ENCODE peak calls at places on chromosome 9, in seven cellular contexts. F, E, Q, H, P, W and R are unnamed samples.

GRCh38 chr9:12759767-12760166 is 15.1 kb upstream of the LURAP1L start:
- DNase-seq in W (no peak), F (no peak), P (peak; percentile 35), H (no peak), Q (no peak), E (no peak), R (no peak)

GRCh38 chr9:83544002-83544698 is 5.9 kb upstream of the FRMD3 start:
- DNase-seq in W (peak; percentile 56), P (peak; percentile 87), F (peak; percentile 61), E (no peak), Q (peak; percentile 37), H (no peak), R (no peak)

GRCh38 chr9:81683214-81683613 is 6.1 kb downstream of the TLE1 start:
- DNase-seq in H (no peak), W (no peak), F (no peak), Q (no peak), E (no peak), P (no peak), R (no peak)

GRCh38 chr9:126613656-126614055 is at the start of gene LMX1B:
- DNase-seq in W (peak; percentile 75), H (no peak), P (peak; percentile 63), F (no peak), E (peak; percentile 66), Q (no peak), R (no peak)

GRCh38 chr9:94783121-94783664 is 56.7 kb downstream of the AOPEP start:
- DNase-seq in E (peak; percentile 91), H (no peak), Q (peak; percentile 98), P (peak; percentile 90), F (peak; percentile 83), W (peak; percentile 68), R (peak; percentile 23)

GRCh38 chr9:131238402-131239021 is 37.8 kb downstream of the FAM78A start:
- DNase-seq in F (no peak), P (peak; percentile 54), W (no peak), E (no peak), Q (no peak), H (no peak), R (no peak)

GRCh38 chr9:16103613-16104012 is 550.8 kb downstream of the CCDC171 start:
- DNase-seq in Q (no peak), W (no peak), P (peak; percentile 63), E (no peak), H (no peak), F (no peak), R (no peak)

GRCh38 chr9:93390953-93391515 is 60.5 kb upstream of the FAM120A start:
- DNase-seq in F (no peak), Q (no peak), P (no peak), H (no peak), W (no peak), E (no peak), R (no peak)

GRCh38 chr9:113577525-113578261 is 114.2 kb downstream of the RGS3 start:
- DNase-seq in E (no peak), Q (peak; percentile 44), F (no peak), W (peak; percentile 53), P (no peak), H (no peak), R (no peak)

GRCh38 chr9:2874001-2874750 is 30.3 kb upstream of the PUM3 start:
- DNase-seq in Q (no peak), F (no peak), E (no peak), H (no peak), W (no peak), P (peak; percentile 78), R (no peak)

GRCh38 chr9:132946624-132947295 is 2.3 kb upstream of the TSC1 start:
- DNase-seq in Q (peak; percentile 36), H (no peak), F (no peak), P (peak; percentile 65), W (no peak), E (no peak), R (no peak)

GRCh38 chr9:17216011-17216410 is 81.2 kb downstream of the CNTLN start:
- DNase-seq in E (no peak), P (no peak), Q (no peak), H (no peak), W (no peak), F (no peak), R (no peak)

GRCh38 chr9:112503170-112503569 is 16.5 kb downstream of the KIAA1958 start:
- DNase-seq in W (no peak), Q (no peak), F (no peak), P (no peak), E (peak; percentile 69), H (no peak), R (no peak)

GRCh38 chr9:135506327-135507103 is 6.0 kb downstream of the MRPS2 start:
- DNase-seq in Q (no peak), P (peak; percentile 61), H (peak; percentile 7), F (no peak), W (peak; percentile 44), E (peak; percentile 58), R (no peak)

GRCh38 chr9:135096408-135096885 is 9.0 kb downstream of the OLFM1 start:
- DNase-seq in E (no peak), H (no peak), F (no peak), Q (no peak), W (peak; percentile 68), P (no peak), R (no peak)

GRCh38 chr9:116767219-116767618 is 80.1 kb downstream of the TRIM32 start:
- DNase-seq in F (no peak), E (no peak), P (no peak), Q (no peak), H (no peak), W (peak; percentile 16), R (no peak)

GRCh38 chr9:17065062-17065461 is 69.8 kb upstream of the CNTLN start:
- DNase-seq in F (no peak), P (peak; percentile 38), W (peak; percentile 78), E (no peak), H (no peak), Q (no peak), R (no peak)

GRCh38 chr9:2015581-2016410 is 649 bp downstream of the SMARCA2 start:
- DNase-seq in P (peak; percentile 47), F (peak; percentile 73), Q (peak; percentile 8), W (peak; percentile 71), H (no peak), E (peak; percentile 81), R (no peak)

GRCh38 chr9:121819511-121820231 is 168.2 kb downstream of the DAB2IP start:
- DNase-seq in P (peak; percentile 16), E (no peak), W (peak; percentile 89), Q (no peak), F (no peak), H (no peak), R (no peak)

GRCh38 chr9:124770359-124771020 is 621 bp downstream of the NR6A1 start:
- DNase-seq in P (no peak), E (no peak), H (no peak), F (no peak), Q (peak; percentile 28), W (peak; percentile 75), R (no peak)

GRCh38 chr9:115717298-115717697 is 436.3 kb upstream of the PAPPA start:
- DNase-seq in W (no peak), F (no peak), H (no peak), P (no peak), Q (no peak), E (no peak), R (no peak)

DNA sequence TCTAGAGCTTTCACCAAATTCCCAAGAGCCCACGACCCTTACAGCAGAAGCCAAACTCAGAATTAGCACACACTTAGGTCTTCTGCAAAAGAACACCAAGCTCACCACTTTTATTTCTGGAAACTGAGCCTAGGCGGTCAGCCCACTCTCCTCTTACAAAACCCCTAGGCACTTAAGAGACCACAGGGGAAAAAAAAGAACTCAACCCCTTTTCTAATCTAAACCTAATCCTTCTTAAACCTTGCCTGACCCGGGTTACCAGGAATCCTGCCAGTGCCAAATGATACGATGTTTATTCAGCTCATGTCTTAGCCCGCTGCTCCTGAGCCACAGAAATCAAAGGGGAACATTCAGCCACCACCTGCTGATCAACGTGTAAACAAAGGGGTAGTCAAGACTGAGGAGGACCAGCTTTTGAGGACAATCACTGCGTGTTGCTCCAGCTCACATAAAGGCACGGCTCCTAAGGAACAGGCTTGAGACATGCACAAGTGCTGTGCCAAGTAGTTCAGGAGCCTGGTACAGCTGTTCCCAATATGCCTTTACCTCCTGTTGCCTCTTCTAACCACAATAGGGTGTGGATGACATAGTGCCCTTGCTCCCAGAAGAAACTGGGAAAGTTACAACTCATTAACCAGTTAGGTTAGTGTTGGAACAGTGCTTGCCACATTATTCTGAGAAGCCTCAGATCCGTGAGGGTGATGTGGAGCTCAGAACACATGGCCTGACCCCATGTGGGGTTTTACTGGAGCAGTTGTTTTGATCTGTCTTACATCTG is 49.3 kb downstream of the ZFAND5 start:
- DNase-seq in P (peak; percentile 54), H (no peak), W (no peak), E (peak; percentile 67), Q (peak; percentile 68), F (no peak), R (no peak)
- H3K4me3 ChIP-seq in P (no peak overlapping the region), H (peak overlapping the region; percentile 24), W (no peak overlapping the region), E (peak overlapping the region; percentile 14), Q (peak overlapping the region; percentile 36), F (peak overlapping the region; percentile 25), R (no peak overlapping the region)

GRCh38 chr9:111038336-111039202 is at the start of gene LPAR1:
- DNase-seq in W (peak; percentile 84), H (no peak), E (peak; percentile 77), Q (peak; percentile 53), F (peak; percentile 74), P (peak; percentile 72), R (no peak)
- TF ChIP-seq CTCF in W (no peak), H (no peak), E (no peak), Q (no peak), F (no peak), P (no peak), R (no peak)

DNA sequence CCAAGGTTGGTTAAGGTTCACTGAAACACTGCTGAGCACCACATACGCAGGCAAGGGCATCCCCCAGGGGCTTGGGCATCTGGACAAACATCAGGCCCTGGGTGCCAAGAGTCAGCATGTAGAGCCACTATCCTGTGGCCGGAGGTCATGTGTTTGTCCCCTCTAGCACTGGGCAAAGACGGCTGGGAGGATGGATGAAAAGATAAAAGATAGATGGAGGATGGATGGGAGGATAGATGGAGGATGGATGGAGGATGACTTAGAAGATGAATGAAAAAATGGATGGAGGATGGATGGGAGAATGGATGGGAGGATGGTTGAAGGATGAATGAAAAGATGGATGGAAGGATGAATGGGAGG is 216.8 kb upstream of the IER5L start:
- DNase-seq in W (no peak), H (no peak), Q (no peak), E (peak; percentile 44), F (no peak), P (no peak), R (no peak)
- H3K4me1 ChIP-seq in W (peaks cover 30% of the 10 kb centered on the region), H (no peaks in the 10 kb centered on the region), Q (no peaks in the 10 kb centered on the region), E (no peaks in the 10 kb centered on the region), F (no peaks in the 10 kb centered on the region), P (no peaks in the 10 kb centered on the region), R (no peaks in the 10 kb centered on the region)

DNA sequence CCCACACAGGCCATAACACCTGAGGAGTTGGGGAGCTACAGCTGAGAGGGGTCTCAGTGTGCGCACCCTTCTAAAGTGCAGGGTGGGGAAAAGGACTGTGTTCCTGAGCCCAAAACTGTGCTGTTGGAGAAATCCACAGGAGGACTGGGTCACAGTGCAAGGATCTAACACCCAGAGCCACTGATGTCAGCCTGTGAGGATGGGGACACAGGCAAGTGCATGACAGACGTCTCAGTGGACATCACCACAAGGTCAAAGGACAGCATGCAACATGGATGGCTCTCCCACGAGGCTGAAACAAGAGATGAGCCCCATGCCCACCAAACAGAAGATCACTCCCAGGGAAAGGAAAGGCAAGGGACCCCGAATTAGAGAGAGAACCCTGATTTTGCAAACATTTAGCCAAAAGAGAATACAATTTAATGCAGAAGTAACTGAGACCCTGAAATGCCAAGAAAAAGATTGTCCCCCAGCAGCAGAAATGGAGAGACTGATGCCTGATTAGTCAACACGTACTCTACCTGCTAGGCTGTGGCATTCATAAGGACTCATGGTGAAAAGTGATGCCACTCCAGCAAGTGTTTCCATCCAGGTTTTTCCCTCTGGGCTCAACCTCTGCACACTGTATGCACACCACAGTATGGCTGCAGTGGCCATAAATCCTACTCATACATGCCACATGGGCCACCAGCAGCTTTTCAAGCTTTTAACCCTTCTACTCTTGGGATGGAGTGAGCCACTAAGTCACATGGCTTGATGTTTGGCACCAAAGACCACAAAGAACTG is 14.2 kb downstream of the KLF9 start:
- DNase-seq in Q (no peak), W (no peak), P (no peak), F (no peak), E (no peak), H (no peak), R (no peak)
- H3K4me3 ChIP-seq in Q (no peak overlapping the region), W (no peak overlapping the region), P (no peak overlapping the region), F (no peak overlapping the region), E (no peak overlapping the region), H (no peak overlapping the region), R (no peak overlapping the region)